ENCODE peak calls at places on chromosomes 3 and 15, in seven cellular contexts. W is KBM-7; E is left cardiac atrium; U is NCI-H226; C is ELF-1; L is A549; H is naive thymus-derived CD8-positive, alpha-beta T cell. J is an unnamed sample.

GRCh38 chr15:46061002-46061401 is 426.2 kb downstream of the SQOR start:
- DNase-seq in W (no peak), E (no peak), U (no peak), C (no peak), L (no peak), H (no peak), J (no peak)

GRCh38 chr15:41900526-41901380 is 6.9 kb upstream of the SPTBN5 start:
- DNase-seq in W (no peak), E (no peak), U (no peak), C (no peak), L (no peak), H (no peak), J (no peak)

GRCh38 chr15:78840661-78841060 is 29.4 kb upstream of the ADAMTS7 start:
- DNase-seq in W (peak), E (peak), U (no peak), C (peak), L (no peak), H (no peak), J (no peak)

GRCh38 chr3:14824646-14825045 is 5.9 kb downstream of the FGD5 start:
- DNase-seq in W (no peak), E (no peak), U (no peak), C (no peak), L (no peak), H (no peak), J (no peak)

GRCh38 chr3:20225769-20226168 is 39.8 kb upstream of the SGO1 start:
- DNase-seq in W (peak), E (no peak), U (peak), C (no peak), L (peak), H (no peak), J (no peak)

GRCh38 chr15:64857421-64857820 is 15.7 kb downstream of the PLEKHO2 start:
- DNase-seq in W (no peak), E (no peak), U (peak), C (no peak), L (no peak), H (no peak), J (no peak)

GRCh38 chr3:61181874-61182273 is 69.4 kb downstream of the FHIT start:
- DNase-seq in W (no peak), E (no peak), U (peak), C (no peak), L (peak), H (no peak), J (no peak)

GRCh38 chr3:42693530-42693930 is 8.2 kb downstream of the KLHL40 start:
- DNase-seq in W (no peak), E (no peak), U (no peak), C (no peak), L (no peak), H (no peak), J (peak)

GRCh38 chr3:65005481-65005880 is 317.7 kb upstream of the ADAMTS9 start:
- DNase-seq in W (no peak), E (no peak), U (no peak), C (no peak), L (no peak), H (no peak), J (no peak)

GRCh38 chr3:194547042-194547441 is 60.2 kb upstream of the ATP13A3 start:
- DNase-seq in W (no peak), E (no peak), U (no peak), C (no peak), L (no peak), H (no peak), J (no peak)

GRCh38 chr3:187274315-187274976 is 17.1 kb downstream of the MASP1 start:
- DNase-seq in W (no peak), E (no peak), U (no peak), C (no peak), L (no peak), H (no peak), J (no peak)

GRCh38 chr3:66037330-66037985 is 1.3 kb downstream of the MAGI1 start:
- DNase-seq in W (peak), E (peak), U (no peak), C (peak), L (peak), H (no peak), J (no peak)

GRCh38 chr15:60788514-60789091 is 309.7 kb upstream of the ICE2 start:
- DNase-seq in W (no peak), E (peak), U (no peak), C (no peak), L (no peak), H (no peak), J (peak)